ENCODE peak calls at places on chromosomes 13 and 19, in six cellular contexts. T is WTC11, U is foreskin keratinocyte, Y is stomach, A is A549, Q is AG09319. N is an unnamed sample.

GRCh38 chr13:27928805-27929753 is 9.3 kb downstream of the PDX1 start:
- DNase-seq in T (peak; percentile 44), U (no peak), Y (no peak), A (no peak), Q (no peak), N (no peak)

GRCh38 chr19:1734328-1734966 is 18.9 kb upstream of the ONECUT3 start:
- DNase-seq in T (no peak), U (no peak), Y (no peak), A (no peak), Q (no peak), N (no peak)

GRCh38 chr19:48364564-48365363 is 597 bp downstream of the SYNGR4 start:
- DNase-seq in T (no peak), U (no peak), Y (no peak), A (no peak), Q (no peak), N (no peak)

GRCh38 chr19:33143897-33144405 is 12.0 kb downstream of the WDR88 start:
- DNase-seq in T (peak; percentile 75), U (no peak), Y (peak; percentile 73), A (peak; percentile 83), Q (no peak), N (peak; percentile 71)

GRCh38 chr13:43986395-43986794 is 106.7 kb downstream of the LACC1 start:
- DNase-seq in T (no peak), U (no peak), Y (no peak), A (no peak), Q (no peak), N (no peak)

GRCh38 chr13:94993608-94994007 is 281.3 kb upstream of the SOX21 start:
- DNase-seq in T (no peak), U (no peak), Y (no peak), A (no peak), Q (no peak), N (no peak)

GRCh38 chr13:41011382-41011956 is 7.6 kb downstream of the ELF1 start:
- DNase-seq in T (no peak), U (no peak), Y (no peak), A (no peak), Q (no peak), N (no peak)

GRCh38 chr13:79779761-79780160 is 298.8 kb downstream of the NDFIP2 start:
- DNase-seq in T (no peak), U (peak; percentile 44), Y (no peak), A (no peak), Q (no peak), N (no peak)

GRCh38 chr13:46097015-46097414 is 7.8 kb downstream of the CPB2 start:
- DNase-seq in T (no peak), U (no peak), Y (no peak), A (peak; percentile 11), Q (no peak), N (no peak)

GRCh38 chr13:110186221-110186838 is 120.6 kb downstream of the COL4A1 start:
- DNase-seq in T (no peak), U (no peak), Y (no peak), A (no peak), Q (no peak), N (no peak)

GRCh38 chr13:111204438-111205177 is 89.5 kb downstream of the ARHGEF7 start:
- DNase-seq in T (peak; percentile 56), U (peak; percentile 8), Y (no peak), A (no peak), Q (peak; percentile 68), N (no peak)

GRCh38 chr19:7509625-7510024 is 6.3 kb upstream of the ZNF358 start:
- DNase-seq in T (peak; percentile 63), U (no peak), Y (no peak), A (no peak), Q (no peak), N (no peak)

GRCh38 chr19:50562996-50563395 is 5.2 kb downstream of the LRRC4B start:
- DNase-seq in T (no peak), U (no peak), Y (no peak), A (no peak), Q (no peak), N (no peak)

GRCh38 chr19:7928741-7929701 is 3.1 kb upstream of the CTXN1 start:
- DNase-seq in T (peak; percentile 84), U (peak; percentile 56), Y (no peak), A (peak; percentile 40), Q (peak; percentile 56), N (peak; percentile 51)

GRCh38 chr19:15419413-15420025 is 731 bp upstream of the AKAP8L start:
- DNase-seq in T (no peak), U (no peak), Y (no peak), A (no peak), Q (no peak), N (no peak)

GRCh38 chr19:48556163-48556562 is 4.2 kb downstream of the SULT2B1 start:
- DNase-seq in T (no peak), U (peak; percentile 46), Y (no peak), A (peak; percentile 93), Q (no peak), N (peak; percentile 62)

GRCh38 chr19:37329686-37330085 is 41.2 kb upstream of the ZNF527 start:
- DNase-seq in T (peak; percentile 44), U (no peak), Y (no peak), A (peak; percentile 57), Q (no peak), N (no peak)
- TF ChIP-seq CTCF in T (no peak), U (peak; percentile 50), Y (no peak), A (no peak), Q (no peak), N (no peak)

GRCh38 chr13:37602743-37603381 is 4.3 kb upstream of the POSTN start:
- DNase-seq in T (no peak), U (no peak), Y (no peak), A (no peak), Q (no peak), N (no peak)

GRCh38 chr13:37608750-37609339 is 10.3 kb upstream of the POSTN start:
- DNase-seq in T (no peak), U (no peak), Y (no peak), A (no peak), Q (no peak), N (no peak)
- TF ChIP-seq CTCF in T (no peak), U (peak; percentile 63), Y (no peak), A (peak; percentile 19), Q (peak; percentile 52), N (no peak)

GRCh38 chr13:51782026-51782710 is 21.8 kb downstream of the DHRS12 start:
- DNase-seq in T (no peak), U (no peak), Y (no peak), A (no peak), Q (no peak), N (no peak)

GRCh38 chr13:51783432-51784094 is 20.4 kb downstream of the DHRS12 start:
- DNase-seq in T (no peak), U (no peak), Y (no peak), A (no peak), Q (no peak), N (no peak)

GRCh38 chr13:51780099-51780498 is 23.9 kb downstream of the DHRS12 start:
- DNase-seq in T (no peak), U (no peak), Y (no peak), A (no peak), Q (no peak), N (no peak)

GRCh38 chr13:51784097-51784496 is 19.9 kb downstream of the DHRS12 start:
- DNase-seq in T (no peak), U (no peak), Y (no peak), A (no peak), Q (no peak), N (no peak)

DNA sequence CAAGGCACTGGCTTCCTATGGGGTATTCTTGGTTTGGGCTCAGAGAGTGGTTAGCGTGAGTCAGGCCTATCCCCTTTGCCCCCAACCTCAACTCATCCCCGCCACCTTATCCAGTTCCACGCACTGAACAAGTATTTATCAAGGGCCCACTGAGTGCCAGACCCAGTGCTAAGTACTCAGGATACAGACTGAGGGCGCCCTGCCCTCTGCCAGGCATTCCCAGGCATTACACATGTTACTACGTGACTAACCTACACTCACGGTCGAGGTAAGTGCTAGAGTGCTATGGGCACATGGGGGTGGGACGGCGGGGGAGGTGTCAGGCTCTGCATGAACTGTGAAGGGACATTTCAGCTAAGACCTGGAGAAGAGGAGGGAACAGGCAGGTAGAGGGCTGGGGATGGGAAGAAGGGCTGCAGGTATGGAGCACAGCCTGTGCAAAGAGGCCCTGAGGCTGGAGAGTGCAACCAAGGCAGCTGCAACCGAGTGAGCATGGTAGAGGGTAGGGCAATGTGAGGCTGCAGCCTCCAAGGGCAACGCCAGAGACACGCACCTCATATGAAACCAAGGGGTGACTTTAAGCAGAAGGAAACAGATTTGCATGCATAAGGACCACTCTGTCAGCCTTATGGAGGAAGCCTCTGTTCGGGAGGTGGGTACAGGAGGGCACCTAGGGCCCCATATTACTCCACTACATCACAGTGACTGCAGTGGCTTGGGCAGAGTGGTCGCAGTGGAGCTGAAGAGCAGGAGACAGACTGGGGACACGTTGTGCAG is 22.5 kb downstream of the DHRS12 start:
- DNase-seq in T (peak; percentile 56), U (no peak), Y (peak; percentile 61), A (peak; percentile 28), Q (no peak), N (no peak)
- TF ChIP-seq CTCF in T (no peak), U (peak; percentile 65), Y (peak; percentile 37), A (no peak), Q (no peak), N (no peak)

GRCh38 chr13:49441846-49442245 is 2.0 kb downstream of the CAB39L start:
- DNase-seq in T (no peak), U (no peak), Y (no peak), A (no peak), Q (no peak), N (no peak)

GRCh38 chr13:49444517-49445395 is 682 bp downstream of the SETDB2 start:
- DNase-seq in T (no peak), U (peak; percentile 45), Y (no peak), A (peak; percentile 25), Q (peak; percentile 48), N (peak; percentile 2)

GRCh38 chr13:49446473-49446872 is 2.4 kb downstream of the SETDB2 start:
- DNase-seq in T (no peak), U (no peak), Y (no peak), A (no peak), Q (no peak), N (no peak)

GRCh38 chr13:49443327-49443688 is 556 bp downstream of the CAB39L start:
- DNase-seq in T (no peak), U (no peak), Y (no peak), A (peak; percentile 14), Q (no peak), N (peak; percentile 1)

DNA sequence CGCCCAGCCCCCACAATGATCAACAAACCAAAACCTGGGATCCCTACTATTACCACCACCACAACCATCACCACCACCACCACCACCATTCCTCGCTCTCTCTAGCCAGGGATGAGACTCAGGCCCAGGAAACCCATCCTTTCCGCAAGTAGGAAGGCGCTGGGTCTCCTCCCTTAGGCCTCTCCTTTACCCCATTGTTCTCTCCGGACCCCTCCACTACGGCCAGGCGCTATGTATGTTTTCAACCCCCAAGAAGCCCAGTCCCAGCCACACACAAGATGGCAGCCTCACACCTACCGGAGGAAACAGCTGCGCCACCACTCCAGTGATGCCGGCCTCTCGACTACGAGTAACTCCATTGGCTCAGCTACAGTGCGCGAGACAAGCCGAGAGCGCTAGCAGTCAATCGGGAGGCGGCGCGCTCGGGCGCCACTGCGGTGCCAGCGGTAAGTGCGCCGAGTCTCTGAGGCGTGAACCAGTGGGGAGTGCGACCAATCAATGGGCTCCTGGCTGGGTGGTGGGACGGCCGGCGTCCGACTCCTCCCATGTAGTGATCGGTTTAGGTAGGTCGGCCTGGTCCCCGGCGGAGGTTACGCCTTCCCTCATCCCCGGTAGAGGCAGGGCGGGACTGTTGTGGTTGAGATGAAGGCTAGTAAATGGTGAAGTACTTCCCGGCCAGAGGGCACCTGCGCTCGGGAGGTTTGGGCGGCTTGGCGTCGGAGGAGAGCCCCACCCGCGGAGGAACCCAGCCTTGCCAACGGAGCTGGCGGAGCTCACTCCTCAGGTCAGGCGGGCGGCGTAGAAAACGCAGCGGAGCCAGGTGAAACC is at the start of the genes CAB39L and SETDB2:
- DNase-seq in T (peak; percentile 99), U (peak; percentile 99), Y (peak; percentile 99), A (peak; percentile 97), Q (peak; percentile 97), N (peak; percentile 96)
- TF ChIP-seq CTCF in T (no peak), U (peak; percentile 70), Y (peak; percentile 51), A (no peak), Q (peak; percentile 29), N (no peak)

GRCh38 chr19:45200614-45201013 is 22.0 kb downstream of the BLOC1S3 start:
- DNase-seq in T (peak; percentile 75), U (no peak), Y (peak; percentile 33), A (peak; percentile 74), Q (peak; percentile 31), N (peak; percentile 59)
- TF ChIP-seq CTCF in T (no peak), U (peak; percentile 69), Y (peak; percentile 38), A (peak; percentile 48), Q (peak; percentile 43), N (no peak)